ENCODE peak calls at places on chromosomes 16 and 17, in five cellular contexts. Z is hepatocyte, P is fibroblast of lung, Q is HCT116, J is IMR-90. S is an unnamed sample.

GRCh38 chr16:85401370-85401916 is 211.7 kb upstream of the GSE1 start:
- DNase-seq in Z (no peak), P (no peak), Q (no peak), J (no peak), S (no peak)

GRCh38 chr17:74474043-74474792 is 7.8 kb downstream of the CD300A start:
- DNase-seq in Z (no peak), P (no peak), Q (no peak), J (no peak), S (no peak)

GRCh38 chr17:47252209-47252608 is 1.4 kb upstream of the ITGB3 start:
- DNase-seq in Z (peak), P (no peak), Q (no peak), J (no peak), S (no peak)

GRCh38 chr17:17476865-17477467 is at the start of gene MED9:
- DNase-seq in Z (peak), P (peak), Q (peak), J (peak), S (peak)

GRCh38 chr17:43338886-43339516 is 59.8 kb upstream of the ARL4D start:
- DNase-seq in Z (peak), P (peak), Q (no peak), J (no peak), S (peak)

GRCh38 chr16:35598696-35599332 is 2139.4 kb downstream of the TP53TG3F start:
- DNase-seq in Z (no peak), P (no peak), Q (peak), J (no peak), S (peak)

GRCh38 chr17:29294580-29294900 is 592 bp upstream of the NUFIP2 start:
- DNase-seq in Z (no peak), P (no peak), Q (no peak), J (no peak), S (no peak)

GRCh38 chr17:80422981-80423380 is 8.0 kb downstream of the ENDOV start:
- DNase-seq in Z (no peak), P (no peak), Q (no peak), J (no peak), S (no peak)

GRCh38 chr16:77169650-77170236 is 21.2 kb upstream of the MON1B start:
- DNase-seq in Z (peak), P (peak), Q (peak), J (peak), S (no peak)

GRCh38 chr17:28865946-28866752 is 11.3 kb downstream of the ERAL1 start:
- DNase-seq in Z (no peak), P (no peak), Q (no peak), J (no peak), S (no peak)

GRCh38 chr17:58969612-58970011 is 137.1 kb downstream of the TRIM37 start:
- DNase-seq in Z (no peak), P (peak), Q (no peak), J (peak), S (no peak)

GRCh38 chr16:88839026-88839529 is 17.7 kb downstream of the GALNS start:
- DNase-seq in Z (no peak), P (no peak), Q (no peak), J (no peak), S (no peak)

GRCh38 chr17:81409190-81409935 is 14.1 kb downstream of the BAHCC1 start:
- DNase-seq in Z (no peak), P (no peak), Q (no peak), J (no peak), S (no peak)

GRCh38 chr17:4469552-4469951 is 29.1 kb upstream of the SPNS2 start:
- DNase-seq in Z (no peak), P (no peak), Q (no peak), J (no peak), S (no peak)

GRCh38 chr17:3851461-3852100 is 5.5 kb upstream of the NCBP3 start:
- DNase-seq in Z (no peak), P (no peak), Q (no peak), J (no peak), S (no peak)

GRCh38 chr17:39073916-39074315 is 77.5 kb downstream of the PLXDC1 start:
- DNase-seq in Z (no peak), P (peak), Q (no peak), J (no peak), S (no peak)

GRCh38 chr17:56867948-56868376 is 34.0 kb downstream of the DGKE start:
- DNase-seq in Z (no peak), P (peak), Q (no peak), J (peak), S (no peak)

GRCh38 chr16:85850344-85850880 is 48.5 kb upstream of the IRF8 start:
- DNase-seq in Z (no peak), P (no peak), Q (no peak), J (no peak), S (peak)

GRCh38 chr17:72296456-72296855 is 175.6 kb downstream of the SOX9 start:
- DNase-seq in Z (no peak), P (no peak), Q (no peak), J (peak), S (no peak)

DNA sequence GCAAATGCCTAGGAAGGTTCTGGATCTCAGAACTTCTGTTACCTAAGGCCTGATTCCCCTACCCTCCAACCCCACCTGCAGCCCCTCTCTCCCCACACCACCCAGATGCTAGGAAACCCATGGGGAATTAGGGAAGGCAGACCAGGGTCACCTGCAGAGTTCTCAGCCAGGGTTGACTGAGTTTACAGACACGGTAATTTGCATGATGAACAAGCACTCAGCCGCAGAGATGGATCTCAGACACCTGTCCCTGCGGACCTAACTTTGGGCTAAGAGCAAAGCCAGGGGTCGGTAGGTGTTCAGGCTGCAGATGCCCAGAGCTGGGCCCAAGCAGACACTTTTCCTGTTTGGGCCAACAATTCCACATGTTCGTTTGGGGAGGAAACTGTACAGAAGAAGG is 2.9 kb downstream of the ABI3 start:
- DNase-seq in Z (no peak), P (no peak), Q (no peak), J (no peak), S (no peak)
- H3K4me3 ChIP-seq in Z (no peak), P (no peak), Q (no peak), J (no peak), S (no peak)

GRCh38 chr17:1186923-1187771 is 7.4 kb upstream of the ABR start:
- DNase-seq in Z (peak), P (peak), Q (peak), J (peak), S (peak)
- H3K27ac ChIP-seq in Z (no peak), P (no peak), Q (no peak), J (no peak), S (no peak)

GRCh38 chr17:83037084-83037950 is 42.1 kb upstream of the METRNL start:
- DNase-seq in Z (no peak), P (no peak), Q (no peak), J (no peak), S (no peak)
- H2AFZ ChIP-seq in Z (no peak), P (no peak), Q (no peak), J (no peak), S (no peak)

DNA sequence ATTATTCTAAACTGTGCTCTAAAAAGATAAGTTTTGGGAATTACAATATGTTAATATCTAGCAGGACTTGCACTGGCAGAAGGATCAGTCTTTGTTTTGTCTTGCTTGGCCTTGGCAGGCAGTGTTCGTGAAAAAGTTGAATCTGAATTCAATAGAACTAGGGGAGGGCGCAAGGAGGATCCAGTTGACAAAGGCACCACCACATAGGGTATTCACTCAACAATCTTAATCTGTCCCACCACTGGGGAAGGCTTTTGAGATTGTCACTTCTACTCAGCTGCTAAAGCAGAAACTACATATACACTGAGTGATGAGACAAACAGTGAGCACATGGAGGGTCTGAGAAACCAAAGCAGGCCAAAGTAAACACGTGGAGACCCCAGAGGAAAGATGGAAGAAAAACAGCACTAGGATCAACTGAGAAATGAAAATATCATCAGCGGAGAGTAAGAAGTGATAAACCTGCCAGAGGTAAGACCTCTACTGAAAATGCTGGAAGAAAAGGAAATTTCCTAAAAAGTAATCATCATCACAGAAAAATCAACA is 2.4 kb downstream of the AMFR start:
- DNase-seq in Z (no peak), P (no peak), Q (no peak), J (no peak), S (no peak)
- H3K4me3 ChIP-seq in Z (no peak), P (no peak), Q (no peak), J (no peak), S (peak)

GRCh38 chr16:74987027-74987681 is 2.2 kb upstream of the WDR59 start:
- DNase-seq in Z (no peak), P (no peak), Q (no peak), J (no peak), S (no peak)
- H3K27ac ChIP-seq in Z (no peak), P (no peak), Q (no peak), J (no peak), S (no peak)

GRCh38 chr17:9987779-9988585 is 82.9 kb upstream of the RCVRN start:
- DNase-seq in Z (peak), P (peak), Q (no peak), J (peak), S (peak)
- H2AFZ ChIP-seq in Z (no peak), P (no peak), Q (no peak), J (no peak), S (no peak)

GRCh38 chr16:27256861-27257260 is 11.7 kb downstream of the NSMCE1 start:
- DNase-seq in Z (no peak), P (no peak), Q (no peak), J (no peak), S (no peak)

GRCh38 chr16:27253526-27253930 is 15.0 kb downstream of the NSMCE1 start:
- DNase-seq in Z (no peak), P (peak), Q (peak), J (peak), S (no peak)

GRCh38 chr16:27251561-27252205 is 16.9 kb downstream of the NSMCE1 start:
- DNase-seq in Z (no peak), P (no peak), Q (no peak), J (no peak), S (no peak)

GRCh38 chr16:27252206-27252585 is 16.4 kb downstream of the NSMCE1 start:
- DNase-seq in Z (no peak), P (no peak), Q (no peak), J (no peak), S (no peak)

DNA sequence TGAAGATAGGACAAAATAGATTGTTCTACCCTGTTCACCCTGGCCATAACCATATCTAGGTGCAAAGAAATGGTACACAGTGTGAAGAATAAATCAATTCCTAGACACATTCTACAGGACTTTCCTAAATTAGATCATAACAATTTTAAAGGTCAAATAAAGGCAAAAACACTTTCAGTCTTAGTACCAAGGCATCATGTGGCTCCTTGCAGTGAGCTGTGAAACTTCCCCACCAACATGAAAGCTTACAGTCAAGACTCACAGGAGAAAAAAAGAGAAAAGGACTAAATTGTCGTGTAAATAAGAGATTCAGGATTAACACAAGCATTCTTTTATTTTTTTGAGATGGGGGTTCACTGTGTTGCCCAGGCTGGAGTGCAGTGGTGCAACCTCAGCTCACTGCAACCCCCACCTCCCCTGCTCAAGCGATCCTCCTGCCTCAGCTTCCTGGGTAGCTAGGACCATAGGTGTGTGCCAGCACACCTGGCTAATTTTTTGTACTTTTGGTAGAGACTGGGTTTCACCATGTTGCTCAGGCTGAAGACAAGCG is 14.2 kb downstream of the NSMCE1 start:
- DNase-seq in Z (no peak), P (no peak), Q (no peak), J (no peak), S (no peak)
- H3K4me3 ChIP-seq in Z (no peak), P (no peak), Q (peak), J (no peak), S (no peak)

GRCh38 chr16:19431636-19432340 is 14.1 kb downstream of the TMC5 start:
- DNase-seq in Z (peak), P (no peak), Q (no peak), J (no peak), S (peak)

GRCh38 chr16:19424478-19424877 is 6.8 kb downstream of the TMC5 start:
- DNase-seq in Z (no peak), P (no peak), Q (no peak), J (no peak), S (no peak)

GRCh38 chr16:19432429-19432828 is 14.7 kb downstream of the TMC5 start:
- DNase-seq in Z (peak), P (no peak), Q (peak), J (no peak), S (peak)

GRCh38 chr16:19430345-19430744 is 12.7 kb downstream of the TMC5 start:
- DNase-seq in Z (no peak), P (no peak), Q (no peak), J (no peak), S (no peak)

GRCh38 chr16:19429271-19429670 is 11.6 kb downstream of the TMC5 start:
- DNase-seq in Z (no peak), P (no peak), Q (no peak), J (no peak), S (no peak)
- H3K27ac ChIP-seq in Z (peak), P (no peak), Q (no peak), J (no peak), S (peak)

GRCh38 chr17:33932996-33933395 is 322.1 kb upstream of the CCL2 start:
- DNase-seq in Z (no peak), P (no peak), Q (no peak), J (no peak), S (no peak)

GRCh38 chr17:33935822-33936221 is 319.3 kb upstream of the CCL2 start:
- DNase-seq in Z (no peak), P (no peak), Q (no peak), J (no peak), S (no peak)

GRCh38 chr17:33934696-33935095 is 320.4 kb upstream of the CCL2 start:
- DNase-seq in Z (no peak), P (no peak), Q (no peak), J (no peak), S (no peak)

GRCh38 chr17:33939959-33940358 is 315.1 kb upstream of the CCL2 start:
- DNase-seq in Z (no peak), P (no peak), Q (no peak), J (no peak), S (no peak)

DNA sequence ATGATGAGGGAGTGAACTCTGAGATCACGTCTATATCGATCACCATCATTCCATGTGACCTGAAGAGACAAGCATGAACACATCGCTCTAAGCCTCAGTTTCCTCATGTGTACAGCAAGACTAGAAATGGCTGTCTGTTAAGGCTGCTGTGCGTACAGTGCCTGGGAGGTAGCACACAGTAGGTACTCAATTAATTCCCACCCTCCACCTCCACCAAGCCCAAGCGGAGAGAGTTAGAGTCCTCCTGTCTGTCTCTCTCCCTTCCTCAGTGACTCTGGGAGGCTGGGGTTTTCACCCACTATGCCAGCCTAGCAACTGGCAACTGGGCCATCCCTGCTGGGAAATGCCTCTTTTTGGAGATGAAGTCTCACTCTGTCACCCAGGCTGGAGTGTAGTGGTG is 318.3 kb upstream of the CCL2 start:
- DNase-seq in Z (no peak), P (no peak), Q (no peak), J (no peak), S (no peak)
- H2AFZ ChIP-seq in Z (no peak), P (no peak), Q (no peak), J (no peak), S (no peak)

GRCh38 chr17:50194441-50195195 is 6.8 kb downstream of the COL1A1 start:
- DNase-seq in Z (no peak), P (peak), Q (no peak), J (no peak), S (no peak)

GRCh38 chr17:50192116-50192872 is 9.1 kb downstream of the COL1A1 start:
- DNase-seq in Z (no peak), P (peak), Q (no peak), J (no peak), S (no peak)

GRCh38 chr17:50190278-50191069 is 11.0 kb downstream of the COL1A1 start:
- DNase-seq in Z (no peak), P (peak), Q (no peak), J (no peak), S (no peak)

GRCh38 chr17:50191070-50192045 is 10.1 kb downstream of the COL1A1 start:
- DNase-seq in Z (no peak), P (peak), Q (no peak), J (peak), S (no peak)

GRCh38 chr17:50192873-50193274 is 8.6 kb downstream of the COL1A1 start:
- DNase-seq in Z (no peak), P (no peak), Q (no peak), J (no peak), S (no peak)
- H3K4me3 ChIP-seq in Z (no peak), P (no peak), Q (no peak), J (no peak), S (no peak)